ENCODE peak calls at places on chromosomes 6 and 20, in nine cellular contexts. One of them, this sample, is unnamed.

GRCh38 chr20:44483112-44483511 is 7.4 kb downstream of the TTPAL start:
- DNase-seq in A673: no peak
- DNase-seq in stimulated activated naive CD4-positive, alpha-beta T cell: no peak
- DNase-seq in heart right ventricle: no peak
- DNase-seq in HT1080: no peak
- DNase-seq in mammary epithelial cell: no peak
- DNase-seq in HTR-8/SVneo: no peak
- DNase-seq in A549: no peak
- DNase-seq in Calu3: no peak
- DNase-seq in this sample: no peak

GRCh38 chr6:127118505-127119360 is at the start of gene RSPO3:
- DNase-seq in A673: peak; percentile 65
- DNase-seq in stimulated activated naive CD4-positive, alpha-beta T cell: no peak
- DNase-seq in heart right ventricle: no peak
- DNase-seq in HT1080: peak; percentile 26
- DNase-seq in mammary epithelial cell: peak; percentile 17
- DNase-seq in HTR-8/SVneo: no peak
- DNase-seq in A549: peak; percentile 31
- DNase-seq in Calu3: no peak
- DNase-seq in this sample: no peak

GRCh38 chr20:4835244-4836177 is 113.8 kb downstream of the PRND start:
- DNase-seq in A673: no peak
- DNase-seq in stimulated activated naive CD4-positive, alpha-beta T cell: no peak
- DNase-seq in heart right ventricle: peak; percentile 54
- DNase-seq in HT1080: no peak
- DNase-seq in mammary epithelial cell: no peak
- DNase-seq in HTR-8/SVneo: no peak
- DNase-seq in A549: no peak
- DNase-seq in Calu3: no peak
- DNase-seq in this sample: no peak

GRCh38 chr6:117346142-117346930 is 79.4 kb downstream of the ROS1 start:
- DNase-seq in A673: peak; percentile 39
- DNase-seq in stimulated activated naive CD4-positive, alpha-beta T cell: no peak
- DNase-seq in heart right ventricle: no peak
- DNase-seq in HT1080: peak; percentile 44
- DNase-seq in mammary epithelial cell: peak; percentile 9
- DNase-seq in HTR-8/SVneo: peak; percentile 22
- DNase-seq in A549: peak; percentile 8
- DNase-seq in Calu3: no peak
- DNase-seq in this sample: no peak

GRCh38 chr6:105402090-105402980 is 547 bp downstream of the PREP start:
- DNase-seq in A673: peak; percentile 45
- DNase-seq in stimulated activated naive CD4-positive, alpha-beta T cell: peak; percentile 12
- DNase-seq in heart right ventricle: peak; percentile 17
- DNase-seq in HT1080: peak; percentile 36
- DNase-seq in mammary epithelial cell: peak; percentile 41
- DNase-seq in HTR-8/SVneo: peak; percentile 18
- DNase-seq in A549: peak; percentile 36
- DNase-seq in Calu3: peak; percentile 9
- DNase-seq in this sample: no peak

GRCh38 chr6:136035378-136036070 is 184.0 kb downstream of the PDE7B start:
- DNase-seq in A673: no peak
- DNase-seq in stimulated activated naive CD4-positive, alpha-beta T cell: no peak
- DNase-seq in heart right ventricle: no peak
- DNase-seq in HT1080: peak; percentile 56
- DNase-seq in mammary epithelial cell: no peak
- DNase-seq in HTR-8/SVneo: no peak
- DNase-seq in A549: no peak
- DNase-seq in Calu3: no peak
- DNase-seq in this sample: peak; percentile 30

GRCh38 chr6:107870379-107870778 is 46.3 kb upstream of the SCML4 start:
- DNase-seq in A673: no peak
- DNase-seq in stimulated activated naive CD4-positive, alpha-beta T cell: no peak
- DNase-seq in heart right ventricle: no peak
- DNase-seq in HT1080: peak; percentile 20
- DNase-seq in mammary epithelial cell: peak; percentile 39
- DNase-seq in HTR-8/SVneo: no peak
- DNase-seq in A549: no peak
- DNase-seq in Calu3: no peak
- DNase-seq in this sample: peak; percentile 65

GRCh38 chr6:16505711-16506362 is 255.4 kb downstream of the ATXN1 start:
- DNase-seq in A673: peak; percentile 72
- DNase-seq in stimulated activated naive CD4-positive, alpha-beta T cell: no peak
- DNase-seq in heart right ventricle: no peak
- DNase-seq in HT1080: peak; percentile 20
- DNase-seq in mammary epithelial cell: no peak
- DNase-seq in HTR-8/SVneo: no peak
- DNase-seq in A549: no peak
- DNase-seq in Calu3: no peak
- DNase-seq in this sample: no peak

GRCh38 chr20:49712918-49713778 is 530 bp downstream of the B4GALT5 start:
- DNase-seq in A673: peak; percentile 36
- DNase-seq in stimulated activated naive CD4-positive, alpha-beta T cell: no peak
- DNase-seq in heart right ventricle: peak; percentile 53
- DNase-seq in HT1080: peak; percentile 29
- DNase-seq in mammary epithelial cell: no peak
- DNase-seq in HTR-8/SVneo: peak; percentile 59
- DNase-seq in A549: peak; percentile 27
- DNase-seq in Calu3: peak; percentile 56
- DNase-seq in this sample: peak; percentile 41

GRCh38 chr6:26284537-26285142 is 80.4 kb upstream of the BTN3A2 start:
- DNase-seq in A673: peak; percentile 82
- DNase-seq in stimulated activated naive CD4-positive, alpha-beta T cell: peak; percentile 31
- DNase-seq in heart right ventricle: peak; percentile 49
- DNase-seq in HT1080: no peak
- DNase-seq in mammary epithelial cell: peak; percentile 48
- DNase-seq in HTR-8/SVneo: no peak
- DNase-seq in A549: no peak
- DNase-seq in Calu3: peak; percentile 42
- DNase-seq in this sample: no peak

GRCh38 chr6:42211726-42212125 is 5.9 kb downstream of the MRPS10 start:
- DNase-seq in A673: no peak
- DNase-seq in stimulated activated naive CD4-positive, alpha-beta T cell: no peak
- DNase-seq in heart right ventricle: no peak
- DNase-seq in HT1080: no peak
- DNase-seq in mammary epithelial cell: no peak
- DNase-seq in HTR-8/SVneo: no peak
- DNase-seq in A549: no peak
- DNase-seq in Calu3: no peak
- DNase-seq in this sample: no peak

GRCh38 chr6:43951756-43952675 is 175.2 kb downstream of the MRPL14 start:
- DNase-seq in A673: no peak
- DNase-seq in stimulated activated naive CD4-positive, alpha-beta T cell: no peak
- DNase-seq in heart right ventricle: no peak
- DNase-seq in HT1080: no peak
- DNase-seq in mammary epithelial cell: no peak
- DNase-seq in HTR-8/SVneo: no peak
- DNase-seq in A549: no peak
- DNase-seq in Calu3: no peak
- DNase-seq in this sample: no peak

This sample was measured in NCI-H226.